ENCODE peak calls at places on chromosomes 16 and 17, in ten cellular contexts. One of them, this sample, is unnamed.

GRCh38 chr16:74487634-74488495 is 66.6 kb upstream of the CLEC18B start:
- DNase-seq in KG1: no peak
- DNase-seq in 8988T: no peak
- DNase-seq in HT1080: no peak
- DNase-seq in tibial artery: no peak
- DNase-seq in iris pigment epithelial cell: no peak
- DNase-seq in A172: no peak
- DNase-seq in aorta: no peak
- DNase-seq in iPS DF 6.9: no peak
- DNase-seq in CD8-positive, alpha-beta memory T cell: no peak
- DNase-seq in this sample: no peak

GRCh38 chr16:55703003-55704001 is 47.5 kb downstream of the SLC6A2 start:
- DNase-seq in KG1: peak
- DNase-seq in 8988T: no peak
- DNase-seq in HT1080: peak
- DNase-seq in tibial artery: no peak
- DNase-seq in iris pigment epithelial cell: peak
- DNase-seq in A172: peak
- DNase-seq in aorta: no peak
- DNase-seq in iPS DF 6.9: no peak
- DNase-seq in CD8-positive, alpha-beta memory T cell: no peak
- DNase-seq in this sample: no peak

GRCh38 chr16:51766739-51767138 is 615.7 kb upstream of the SALL1 start:
- DNase-seq in KG1: no peak
- DNase-seq in 8988T: no peak
- DNase-seq in HT1080: no peak
- DNase-seq in tibial artery: no peak
- DNase-seq in iris pigment epithelial cell: peak
- DNase-seq in A172: no peak
- DNase-seq in aorta: no peak
- DNase-seq in iPS DF 6.9: no peak
- DNase-seq in CD8-positive, alpha-beta memory T cell: no peak
- DNase-seq in this sample: no peak

GRCh38 chr17:42422958-42423712 is at the start of gene CAVIN1:
- DNase-seq in KG1: no peak
- DNase-seq in 8988T: peak
- DNase-seq in HT1080: peak
- DNase-seq in tibial artery: peak
- DNase-seq in iris pigment epithelial cell: peak
- DNase-seq in A172: peak
- DNase-seq in aorta: peak
- DNase-seq in iPS DF 6.9: peak
- DNase-seq in CD8-positive, alpha-beta memory T cell: no peak
- DNase-seq in this sample: no peak

GRCh38 chr16:85006639-85007038 is 4.7 kb downstream of the ZDHHC7 start:
- DNase-seq in KG1: no peak
- DNase-seq in 8988T: no peak
- DNase-seq in HT1080: no peak
- DNase-seq in tibial artery: no peak
- DNase-seq in iris pigment epithelial cell: no peak
- DNase-seq in A172: no peak
- DNase-seq in aorta: peak
- DNase-seq in iPS DF 6.9: no peak
- DNase-seq in CD8-positive, alpha-beta memory T cell: no peak
- DNase-seq in this sample: no peak

GRCh38 chr17:67558740-67559380 is 158.9 kb upstream of the NOL11 start:
- DNase-seq in KG1: no peak
- DNase-seq in 8988T: no peak
- DNase-seq in HT1080: no peak
- DNase-seq in tibial artery: no peak
- DNase-seq in iris pigment epithelial cell: peak
- DNase-seq in A172: no peak
- DNase-seq in aorta: no peak
- DNase-seq in iPS DF 6.9: no peak
- DNase-seq in CD8-positive, alpha-beta memory T cell: no peak
- DNase-seq in this sample: no peak

GRCh38 chr17:1918346-1919021 is 88.7 kb downstream of the RPA1 start:
- DNase-seq in KG1: no peak
- DNase-seq in 8988T: no peak
- DNase-seq in HT1080: no peak
- DNase-seq in tibial artery: no peak
- DNase-seq in iris pigment epithelial cell: no peak
- DNase-seq in A172: no peak
- DNase-seq in aorta: no peak
- DNase-seq in iPS DF 6.9: no peak
- DNase-seq in CD8-positive, alpha-beta memory T cell: no peak
- DNase-seq in this sample: no peak

GRCh38 chr17:9024497-9024896 is 3.2 kb downstream of the NTN1 start:
- DNase-seq in KG1: no peak
- DNase-seq in 8988T: no peak
- DNase-seq in HT1080: no peak
- DNase-seq in tibial artery: peak
- DNase-seq in iris pigment epithelial cell: no peak
- DNase-seq in A172: no peak
- DNase-seq in aorta: no peak
- DNase-seq in iPS DF 6.9: no peak
- DNase-seq in CD8-positive, alpha-beta memory T cell: no peak
- DNase-seq in this sample: no peak

GRCh38 chr17:68319420-68320162 is 28.3 kb downstream of the ARSG start:
- DNase-seq in KG1: no peak
- DNase-seq in 8988T: no peak
- DNase-seq in HT1080: no peak
- DNase-seq in tibial artery: no peak
- DNase-seq in iris pigment epithelial cell: no peak
- DNase-seq in A172: no peak
- DNase-seq in aorta: no peak
- DNase-seq in iPS DF 6.9: no peak
- DNase-seq in CD8-positive, alpha-beta memory T cell: no peak
- DNase-seq in this sample: no peak

GRCh38 chr17:9226794-9227135 is 205.5 kb downstream of the NTN1 start:
- DNase-seq in KG1: no peak
- DNase-seq in 8988T: no peak
- DNase-seq in HT1080: no peak
- DNase-seq in tibial artery: no peak
- DNase-seq in iris pigment epithelial cell: no peak
- DNase-seq in A172: no peak
- DNase-seq in aorta: no peak
- DNase-seq in iPS DF 6.9: no peak
- DNase-seq in CD8-positive, alpha-beta memory T cell: no peak
- DNase-seq in this sample: peak